ENCODE peak calls at places on chromosome 10, in nine cellular contexts. P is T-cell; M is activated naive CD4-positive, alpha-beta T cell treated with Interleukin-2 at 50 U/mL for 16 hours; D is activated CD4-positive, alpha-beta memory T cell treated with anti-CD3 and anti-CD28 coated beads, Interleukin-2, amount 10 ng/mL, durations not matched to agents 7 days and 5 days; I is GM04504; H is PC-3; V is thoracic aorta; B is heart right ventricle; G is activated gamma-delta T cell. Q is an unnamed sample.

GRCh38 chr10:132714096-132714721 is 71.7 kb downstream of the NKX6-2 start:
- DNase-seq in B (peak), M (no peak), H (no peak), P (no peak), D (no peak), I (no peak), G (no peak), V (no peak), Q (peak)

GRCh38 chr10:76491216-76491615 is 1059.8 kb downstream of the LRMDA start:
- DNase-seq in V (no peak), M (no peak), G (no peak), I (no peak), P (no peak), H (no peak), B (no peak), D (no peak), Q (peak)

GRCh38 chr10:77799352-77799751 is 127.2 kb downstream of the DLG5 start:
- DNase-seq in D (peak), P (no peak), I (no peak), H (no peak), M (peak), B (no peak), V (no peak), G (no peak), Q (peak)

GRCh38 chr10:31937371-31937770 is 8.7 kb upstream of the ARHGAP12 start:
- DNase-seq in V (no peak), B (no peak), D (no peak), G (no peak), M (no peak), P (no peak), I (no peak), H (no peak), Q (no peak)

GRCh38 chr10:127649642-127650041 is 87.3 kb upstream of the FOXI2 start:
- DNase-seq in D (no peak), V (no peak), I (no peak), G (no peak), M (no peak), B (no peak), H (peak), P (no peak), Q (no peak)

GRCh38 chr10:103277713-103278299 is 868 bp downstream of the INA start:
- DNase-seq in H (no peak), P (no peak), V (no peak), G (no peak), D (no peak), I (no peak), B (no peak), M (no peak), Q (no peak)

GRCh38 chr10:46525177-46525823 is 31.2 kb downstream of the GPRIN2 start:
- DNase-seq in D (peak), G (no peak), P (no peak), M (no peak), H (peak), V (no peak), B (no peak), I (peak), Q (peak)

GRCh38 chr10:61588770-61589211 is 73.9 kb upstream of the CABCOCO1 start:
- DNase-seq in I (no peak), M (no peak), H (peak), D (no peak), P (no peak), V (no peak), B (no peak), G (no peak), Q (no peak)

GRCh38 chr10:83957168-83957750 is 182.1 kb upstream of the GHITM start:
- DNase-seq in P (no peak), V (no peak), D (no peak), B (no peak), I (no peak), M (no peak), H (no peak), G (no peak), Q (no peak)

GRCh38 chr10:120833222-120833928 is 17.8 kb upstream of the WDR11 start:
- DNase-seq in G (no peak), M (no peak), D (no peak), B (no peak), I (no peak), H (peak), V (no peak), P (no peak), Q (no peak)

GRCh38 chr10:44974628-44975431 is 3.8 kb downstream of the DEPP1 start:
- DNase-seq in V (no peak), D (peak), B (peak), I (no peak), G (peak), M (peak), P (peak), H (peak), Q (peak)

GRCh38 chr10:123154943-123155505 is 822 bp downstream of the BUB3 start:
- DNase-seq in P (no peak), G (no peak), H (peak), D (no peak), V (no peak), B (no peak), M (no peak), I (no peak), Q (peak)

GRCh38 chr10:61987951-61988379 is 86.5 kb downstream of the ARID5B start:
- DNase-seq in B (no peak), G (no peak), P (peak), I (no peak), V (no peak), M (peak), H (no peak), D (peak), Q (no peak)

GRCh38 chr10:32095116-32095733 is 39.0 kb upstream of the KIF5B start:
- DNase-seq in G (no peak), M (no peak), V (no peak), P (no peak), H (peak), I (no peak), B (no peak), D (no peak), Q (no peak)

GRCh38 chr10:124325998-124326636 is 92.6 kb downstream of the OAT start:
- DNase-seq in P (no peak), V (no peak), D (no peak), B (no peak), I (no peak), G (no peak), M (no peak), H (no peak), Q (no peak)

GRCh38 chr10:91420868-91421267 is 10.7 kb downstream of the HECTD2 start:
- DNase-seq in I (no peak), P (no peak), B (no peak), H (peak), G (no peak), D (no peak), V (no peak), M (no peak), Q (peak)

GRCh38 chr10:5457741-5458140 is 41.6 kb downstream of the CALML5 start:
- DNase-seq in P (no peak), G (no peak), I (no peak), M (no peak), D (no peak), V (no peak), B (no peak), H (no peak), Q (no peak)

GRCh38 chr10:3605882-3606281 is 179.1 kb downstream of the KLF6 start:
- DNase-seq in D (no peak), G (no peak), H (no peak), I (no peak), B (no peak), V (no peak), M (no peak), P (no peak), Q (no peak)

GRCh38 chr10:69869291-69869841 is 67.7 kb downstream of the COL13A1 start:
- DNase-seq in M (no peak), I (peak), G (no peak), P (no peak), D (no peak), V (no peak), B (no peak), H (peak), Q (peak)

GRCh38 chr10:120369831-120370230 is 87.2 kb upstream of the PLPP4 start:
- DNase-seq in B (no peak), M (no peak), D (no peak), V (no peak), I (no peak), H (no peak), G (no peak), P (no peak), Q (no peak)

GRCh38 chr10:11178606-11179221 is 161.0 kb downstream of the CELF2 start:
- DNase-seq in V (no peak), P (peak), M (peak), H (no peak), I (peak), D (peak), G (no peak), B (peak), Q (peak)

GRCh38 chr10:26374426-26374825 is 63.7 kb upstream of the APBB1IP start:
- DNase-seq in H (no peak), I (no peak), D (no peak), B (no peak), V (no peak), P (no peak), G (no peak), M (no peak), Q (no peak)

GRCh38 chr10:1183033-1183396 is 126.8 kb downstream of the WDR37 start:
- DNase-seq in H (no peak), M (no peak), D (no peak), G (no peak), B (no peak), V (no peak), P (no peak), I (no peak), Q (no peak)

GRCh38 chr10:74246495-74246894 is 95.5 kb downstream of the ADK start:
- DNase-seq in V (no peak), I (no peak), D (no peak), P (no peak), G (no peak), B (no peak), H (no peak), M (no peak), Q (no peak)

GRCh38 chr10:121240556-121240955 is 357.7 kb downstream of the FGFR2 start:
- DNase-seq in V (no peak), H (no peak), M (no peak), P (no peak), B (no peak), G (no peak), I (no peak), D (no peak), Q (no peak)

GRCh38 chr10:111077715-111078504 is 1.1 kb downstream of the ADRA2A start:
- DNase-seq in P (no peak), G (no peak), V (no peak), I (no peak), M (no peak), B (no peak), H (no peak), D (no peak), Q (peak)

GRCh38 chr10:107727762-107728317 is 563.3 kb upstream of the SORCS1 start:
- DNase-seq in H (peak), D (no peak), I (peak), P (no peak), B (no peak), V (no peak), M (no peak), G (no peak), Q (peak)

GRCh38 chr10:111035542-111035941 is 41.3 kb upstream of the ADRA2A start:
- DNase-seq in V (no peak), G (no peak), H (no peak), M (no peak), P (no peak), B (no peak), I (no peak), D (no peak), Q (peak)

GRCh38 chr10:49700997-49701396 is 21.5 kb downstream of the C10orf53 start:
- DNase-seq in M (no peak), D (no peak), P (no peak), B (no peak), G (no peak), V (no peak), I (no peak), H (peak), Q (no peak)

GRCh38 chr10:33277135-33277536 is 57.3 kb downstream of the NRP1 start:
- DNase-seq in B (peak), M (no peak), P (no peak), H (peak), I (no peak), G (no peak), D (no peak), V (no peak), Q (no peak)

GRCh38 chr10:119020627-119020946 is 8.9 kb upstream of the NANOS1 start:
- DNase-seq in I (no peak), M (peak), G (no peak), B (no peak), V (no peak), P (no peak), D (no peak), H (peak), Q (no peak)

GRCh38 chr10:79947083-79947415 is 1.9 kb downstream of the SFTPD start:
- DNase-seq in H (peak), P (no peak), I (no peak), D (no peak), G (no peak), V (no peak), M (no peak), B (no peak), Q (no peak)

GRCh38 chr10:91495402-91495801 is 85.3 kb downstream of the HECTD2 start:
- DNase-seq in B (no peak), I (no peak), D (no peak), M (no peak), G (no peak), H (no peak), V (no peak), P (no peak), Q (no peak)

GRCh38 chr10:283916-284356 is 148.7 kb downstream of the ZMYND11 start:
- DNase-seq in I (no peak), G (no peak), V (no peak), B (no peak), P (no peak), D (peak), H (no peak), M (peak), Q (no peak)

GRCh38 chr10:6729071-6729773 is 149.1 kb upstream of the PRKCQ start:
- DNase-seq in I (peak), D (no peak), H (peak), G (no peak), V (no peak), M (no peak), B (no peak), P (no peak), Q (peak)